ENCODE peak calls at places on chromosomes 12 and 14, in eight cellular contexts. One of them, this sample, is unnamed.

GRCh38 chr12:51911307-51911706 is 4.0 kb downstream of the ACVRL1 start:
- DNase-seq in transverse colon: no peak
- DNase-seq in breast epithelium: no peak
- DNase-seq in suprapubic skin: no peak
- DNase-seq in HL-60: no peak
- DNase-seq in vagina: no peak
- DNase-seq in SK-N-SH: no peak
- DNase-seq in endothelial cell of umbilical vein: peak
- DNase-seq in this sample: no peak

GRCh38 chr12:105223358-105223840 is 12.6 kb downstream of the APPL2 start:
- DNase-seq in transverse colon: no peak
- DNase-seq in breast epithelium: no peak
- DNase-seq in suprapubic skin: no peak
- DNase-seq in HL-60: peak
- DNase-seq in vagina: no peak
- DNase-seq in SK-N-SH: no peak
- DNase-seq in endothelial cell of umbilical vein: no peak
- DNase-seq in this sample: no peak

GRCh38 chr14:104976198-104977007 is 1.8 kb downstream of the AHNAK2 start:
- DNase-seq in transverse colon: peak
- DNase-seq in breast epithelium: peak
- DNase-seq in suprapubic skin: peak
- DNase-seq in HL-60: peak
- DNase-seq in vagina: no peak
- DNase-seq in SK-N-SH: peak
- DNase-seq in endothelial cell of umbilical vein: peak
- DNase-seq in this sample: peak

GRCh38 chr12:105978276-105978675 is 160.5 kb downstream of the NUAK1 start:
- DNase-seq in transverse colon: no peak
- DNase-seq in breast epithelium: no peak
- DNase-seq in suprapubic skin: no peak
- DNase-seq in HL-60: no peak
- DNase-seq in vagina: no peak
- DNase-seq in SK-N-SH: no peak
- DNase-seq in endothelial cell of umbilical vein: no peak
- DNase-seq in this sample: no peak

GRCh38 chr12:212799-213526 is 994 bp downstream of the SLC6A12 start:
- DNase-seq in transverse colon: peak
- DNase-seq in breast epithelium: no peak
- DNase-seq in suprapubic skin: no peak
- DNase-seq in HL-60: peak
- DNase-seq in vagina: no peak
- DNase-seq in SK-N-SH: peak
- DNase-seq in endothelial cell of umbilical vein: no peak
- DNase-seq in this sample: peak

GRCh38 chr12:219891-220352 is 6.0 kb upstream of the SLC6A12 start:
- DNase-seq in transverse colon: peak
- DNase-seq in breast epithelium: no peak
- DNase-seq in suprapubic skin: peak
- DNase-seq in HL-60: peak
- DNase-seq in vagina: no peak
- DNase-seq in SK-N-SH: peak
- DNase-seq in endothelial cell of umbilical vein: peak
- DNase-seq in this sample: peak

GRCh38 chr12:116346222-116346621 is 68.7 kb upstream of the MED13L start:
- DNase-seq in transverse colon: no peak
- DNase-seq in breast epithelium: no peak
- DNase-seq in suprapubic skin: no peak
- DNase-seq in HL-60: no peak
- DNase-seq in vagina: no peak
- DNase-seq in SK-N-SH: peak
- DNase-seq in endothelial cell of umbilical vein: peak
- DNase-seq in this sample: no peak

GRCh38 chr12:32585680-32586079 is 93.4 kb upstream of the DNM1L start:
- DNase-seq in transverse colon: no peak
- DNase-seq in breast epithelium: no peak
- DNase-seq in suprapubic skin: no peak
- DNase-seq in HL-60: peak
- DNase-seq in vagina: no peak
- DNase-seq in SK-N-SH: no peak
- DNase-seq in endothelial cell of umbilical vein: no peak
- DNase-seq in this sample: no peak

GRCh38 chr14:56657604-56658003 is 78.0 kb downstream of the TMEM260 start:
- DNase-seq in transverse colon: no peak
- DNase-seq in breast epithelium: no peak
- DNase-seq in suprapubic skin: no peak
- DNase-seq in HL-60: no peak
- DNase-seq in vagina: no peak
- DNase-seq in SK-N-SH: no peak
- DNase-seq in endothelial cell of umbilical vein: no peak
- DNase-seq in this sample: no peak

GRCh38 chr14:101361451-101362433 is 199.6 kb upstream of the DIO3 start:
- DNase-seq in transverse colon: no peak
- DNase-seq in breast epithelium: peak
- DNase-seq in suprapubic skin: no peak
- DNase-seq in HL-60: no peak
- DNase-seq in vagina: peak
- DNase-seq in SK-N-SH: no peak
- DNase-seq in endothelial cell of umbilical vein: no peak
- DNase-seq in this sample: no peak

GRCh38 chr14:72892103-72892878 is 1.6 kb downstream of the DPF3 start:
- DNase-seq in transverse colon: peak
- DNase-seq in breast epithelium: no peak
- DNase-seq in suprapubic skin: no peak
- DNase-seq in HL-60: no peak
- DNase-seq in vagina: no peak
- DNase-seq in SK-N-SH: peak
- DNase-seq in endothelial cell of umbilical vein: peak
- DNase-seq in this sample: no peak

GRCh38 chr12:40691913-40692616 is at the start of gene CNTN1:
- DNase-seq in transverse colon: peak
- DNase-seq in breast epithelium: peak
- DNase-seq in suprapubic skin: peak
- DNase-seq in HL-60: no peak
- DNase-seq in vagina: no peak
- DNase-seq in SK-N-SH: peak
- DNase-seq in endothelial cell of umbilical vein: peak
- DNase-seq in this sample: peak

GRCh38 chr12:64976131-64976530 is 145.0 kb downstream of the WIF1 start:
- DNase-seq in transverse colon: no peak
- DNase-seq in breast epithelium: no peak
- DNase-seq in suprapubic skin: no peak
- DNase-seq in HL-60: peak
- DNase-seq in vagina: no peak
- DNase-seq in SK-N-SH: no peak
- DNase-seq in endothelial cell of umbilical vein: no peak
- DNase-seq in this sample: no peak

DNA sequence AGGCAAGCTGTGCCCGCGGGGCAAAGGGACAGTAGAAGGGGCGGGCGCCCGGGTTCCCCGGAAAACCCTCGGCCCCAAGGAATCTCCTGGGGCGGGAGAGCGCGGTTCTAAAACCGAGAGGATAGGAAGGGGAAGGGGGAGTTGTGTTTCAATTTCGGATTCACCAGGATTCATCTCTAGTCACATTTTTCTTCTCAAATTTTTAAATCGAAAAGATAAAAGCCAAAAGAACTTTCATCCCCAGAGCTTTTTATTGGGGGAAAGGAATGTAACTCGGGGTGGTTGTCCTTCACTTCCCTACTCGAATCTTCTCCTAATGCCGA is 1.4 kb downstream of the BMP4 start:
- DNase-seq in transverse colon: no peak
- DNase-seq in breast epithelium: no peak
- DNase-seq in suprapubic skin: no peak
- DNase-seq in HL-60: no peak
- DNase-seq in vagina: no peak
- DNase-seq in SK-N-SH: no peak
- DNase-seq in endothelial cell of umbilical vein: no peak
- DNase-seq in this sample: no peak
- H3K4me3 ChIP-seq in transverse colon: peak
- H3K4me3 ChIP-seq in breast epithelium: peak
- H3K4me3 ChIP-seq in suprapubic skin: peak
- H3K4me3 ChIP-seq in HL-60: no peak
- H3K4me3 ChIP-seq in vagina: peak
- H3K4me3 ChIP-seq in SK-N-SH: no peak
- H3K4me3 ChIP-seq in endothelial cell of umbilical vein: peak
- H3K4me3 ChIP-seq in this sample: peak

DNA sequence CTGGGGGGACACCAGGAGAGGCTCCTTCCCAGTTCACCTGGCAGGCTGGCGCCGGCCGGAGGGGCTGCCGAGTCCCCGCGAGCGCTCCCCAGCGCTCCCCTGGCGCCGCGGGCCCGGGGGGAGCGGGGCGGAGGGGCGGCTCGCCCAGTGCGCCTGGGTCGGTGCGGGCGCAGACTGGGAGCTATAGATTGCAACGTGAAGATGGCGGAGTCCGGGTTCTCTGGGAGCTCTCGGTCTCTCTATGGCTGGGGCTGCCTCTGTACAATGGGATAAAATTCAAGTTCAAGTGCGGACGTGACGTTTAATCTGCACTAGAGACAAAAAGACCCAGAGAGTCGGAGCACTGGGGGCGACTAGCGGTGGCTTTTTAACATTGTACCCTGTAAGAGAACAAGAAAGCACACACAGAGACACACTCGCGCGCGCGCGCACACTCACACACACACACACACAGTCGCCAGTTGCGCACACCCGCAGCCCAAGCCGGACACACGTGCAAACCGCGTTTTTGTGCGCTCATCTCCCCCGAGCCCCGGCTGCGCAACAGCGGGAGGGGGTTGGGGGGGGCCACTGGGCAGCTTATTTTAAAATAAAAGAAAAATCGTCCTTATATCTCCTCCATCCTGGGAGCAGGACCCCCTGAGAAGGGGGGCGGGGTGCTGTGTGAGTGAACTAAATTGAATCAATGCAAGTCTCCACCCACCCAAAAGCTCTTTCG is at the start of gene BCL11B:
- DNase-seq in transverse colon: peak
- DNase-seq in breast epithelium: peak
- DNase-seq in suprapubic skin: peak
- DNase-seq in HL-60: peak
- DNase-seq in vagina: no peak
- DNase-seq in SK-N-SH: peak
- DNase-seq in endothelial cell of umbilical vein: peak
- DNase-seq in this sample: peak
- TF ChIP-seq POLR2AphosphoS5 in transverse colon: peak
- TF ChIP-seq POLR2AphosphoS5 in breast epithelium: no peak
- TF ChIP-seq POLR2AphosphoS5 in suprapubic skin: no peak
- TF ChIP-seq POLR2AphosphoS5 in HL-60: no peak
- TF ChIP-seq POLR2AphosphoS5 in vagina: no peak
- TF ChIP-seq POLR2AphosphoS5 in SK-N-SH: no peak
- TF ChIP-seq POLR2AphosphoS5 in endothelial cell of umbilical vein: no peak
- TF ChIP-seq POLR2AphosphoS5 in this sample: peak

GRCh38 chr12:71158361-71158882 is 623 bp upstream of the TSPAN8 start:
- DNase-seq in transverse colon: peak
- DNase-seq in breast epithelium: no peak
- DNase-seq in suprapubic skin: no peak
- DNase-seq in HL-60: no peak
- DNase-seq in vagina: no peak
- DNase-seq in SK-N-SH: no peak
- DNase-seq in endothelial cell of umbilical vein: peak
- DNase-seq in this sample: no peak
- H3K27ac ChIP-seq in transverse colon: peak
- H3K27ac ChIP-seq in breast epithelium: no peak
- H3K27ac ChIP-seq in suprapubic skin: no peak
- H3K27ac ChIP-seq in HL-60: no peak
- H3K27ac ChIP-seq in vagina: no peak
- H3K27ac ChIP-seq in SK-N-SH: no peak
- H3K27ac ChIP-seq in endothelial cell of umbilical vein: peak
- H3K27ac ChIP-seq in this sample: no peak

DNA sequence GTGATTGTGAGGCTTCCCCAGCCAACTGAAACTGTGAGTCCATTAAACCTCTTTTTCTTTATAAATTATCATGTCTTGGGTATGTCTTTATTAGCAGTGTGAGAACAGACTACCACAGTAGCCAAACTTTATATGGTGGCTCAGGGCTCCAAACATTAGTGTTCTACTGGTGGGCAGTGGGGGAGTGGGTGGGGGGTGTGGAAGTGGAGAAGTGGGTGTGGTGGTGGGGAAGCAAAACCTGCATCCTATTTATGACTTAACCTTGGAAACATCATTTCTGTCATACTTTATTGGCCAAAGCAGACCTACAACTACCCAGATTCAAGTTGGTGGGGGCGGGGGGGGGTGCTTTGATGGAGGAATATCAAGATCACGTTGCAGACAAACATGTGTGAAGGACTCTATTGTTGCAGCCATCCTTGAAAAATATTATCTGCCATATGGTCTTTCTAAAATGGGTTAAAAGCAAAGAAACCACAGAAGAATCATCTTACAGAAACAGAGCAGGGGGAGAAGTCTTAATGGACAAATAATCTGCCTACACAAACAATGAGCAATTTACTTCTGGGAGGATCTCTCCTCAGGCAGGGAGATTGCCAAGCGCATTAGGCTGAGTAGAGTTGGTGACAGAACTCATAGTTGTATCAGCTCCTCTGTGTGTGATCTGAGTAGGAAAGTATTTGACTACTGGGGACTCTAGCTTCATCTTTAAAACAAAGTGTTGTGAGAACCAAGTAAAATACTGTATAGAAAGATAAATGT is 1.4 kb upstream of the PWP1 start:
- DNase-seq in transverse colon: no peak
- DNase-seq in breast epithelium: no peak
- DNase-seq in suprapubic skin: no peak
- DNase-seq in HL-60: no peak
- DNase-seq in vagina: no peak
- DNase-seq in SK-N-SH: no peak
- DNase-seq in endothelial cell of umbilical vein: no peak
- DNase-seq in this sample: no peak
- H3K4me3 ChIP-seq in transverse colon: no peak
- H3K4me3 ChIP-seq in breast epithelium: peak
- H3K4me3 ChIP-seq in suprapubic skin: no peak
- H3K4me3 ChIP-seq in HL-60: no peak
- H3K4me3 ChIP-seq in vagina: no peak
- H3K4me3 ChIP-seq in SK-N-SH: no peak
- H3K4me3 ChIP-seq in endothelial cell of umbilical vein: no peak
- H3K4me3 ChIP-seq in this sample: peak

This sample was measured in spleen.